ENCODE peak calls at places on chromosomes 2 and 18, in seven cellular contexts. B is AG08395; N is stimulated activated CD8-positive, alpha-beta memory T cell treated with anti-CD3 and anti-CD28 coated beads, Interleukin-4, amount 100 ng/mL, for 1 hour; L is posterior cingulate gyrus; H is ureter; K is BJ; I is HTR-8/SVneo. Y is an unnamed sample.

GRCh38 chr2:39525636-39526412 is 88.7 kb upstream of the MAP4K3 start:
- DNase-seq in K (no peak), N (no peak), H (no peak), L (no peak), I (no peak), B (no peak), Y (no peak)

GRCh38 chr2:196597531-196597930 is 42.0 kb upstream of the CCDC150 start:
- DNase-seq in B (no peak), L (no peak), I (no peak), N (no peak), H (no peak), K (no peak), Y (no peak)

GRCh38 chr2:5539281-5540211 is 152.6 kb upstream of the SOX11 start:
- DNase-seq in N (no peak), K (no peak), L (no peak), I (no peak), H (no peak), B (no peak), Y (no peak)

GRCh38 chr2:222572761-222573174 is 83.1 kb downstream of the FARSB start:
- DNase-seq in N (no peak), I (no peak), B (peak), H (no peak), K (no peak), L (no peak), Y (no peak)

GRCh38 chr18:10439898-10440297 is 14.5 kb upstream of the APCDD1 start:
- DNase-seq in K (no peak), N (no peak), H (no peak), L (no peak), B (no peak), I (no peak), Y (no peak)

GRCh38 chr2:33034784-33035183 is 88.0 kb downstream of the LTBP1 start:
- DNase-seq in I (no peak), K (no peak), L (no peak), N (no peak), B (peak), H (no peak), Y (no peak)

GRCh38 chr18:34718610-34719009 is 8.5 kb downstream of the DTNA start:
- DNase-seq in K (no peak), H (no peak), I (no peak), B (no peak), L (no peak), N (no peak), Y (no peak)

GRCh38 chr2:54619660-54620231 is 103.7 kb upstream of the EML6 start:
- DNase-seq in L (no peak), H (no peak), I (no peak), K (no peak), B (no peak), N (no peak), Y (no peak)

GRCh38 chr2:238379096-238379810 is 47.5 kb upstream of the ASB1 start:
- DNase-seq in L (no peak), H (no peak), N (no peak), B (no peak), I (peak), K (no peak), Y (no peak)

GRCh38 chr2:239164281-239164871 is 236.4 kb downstream of the HDAC4 start:
- DNase-seq in B (no peak), N (no peak), L (peak), H (no peak), I (no peak), K (no peak), Y (no peak)

GRCh38 chr18:6056171-6056932 is 161.0 kb upstream of the TMEM200C start:
- DNase-seq in N (no peak), L (no peak), H (no peak), I (no peak), B (peak), K (no peak), Y (no peak)

GRCh38 chr2:218128781-218129478 is 3.1 kb downstream of the CXCR2 start:
- DNase-seq in B (no peak), H (no peak), L (no peak), K (no peak), N (no peak), I (no peak), Y (no peak)

GRCh38 chr2:145323512-145323911 is 803.6 kb upstream of the ZEB2 start:
- DNase-seq in L (no peak), N (no peak), I (no peak), K (peak), H (no peak), B (peak), Y (no peak)

GRCh38 chr2:189261431-189261841 is 81.9 kb upstream of the COL5A2 start:
- DNase-seq in I (no peak), B (peak), L (no peak), H (no peak), N (no peak), K (no peak), Y (no peak)

GRCh38 chr2:58044145-58044544 is 2.5 kb upstream of the VRK2 start:
- DNase-seq in H (no peak), K (no peak), B (no peak), I (no peak), L (no peak), N (no peak), Y (no peak)

GRCh38 chr2:55051026-55051866 is 995 bp upstream of the RTN4 start:
- DNase-seq in I (peak), N (peak), L (no peak), H (peak), B (peak), K (peak), Y (peak)

GRCh38 chr2:85503611-85504433 is 35.1 kb upstream of the MAT2A start:
- DNase-seq in L (no peak), K (peak), H (no peak), I (no peak), B (peak), N (no peak), Y (no peak)

GRCh38 chr2:221097949-221098348 is 474.2 kb downstream of the EPHA4 start:
- DNase-seq in B (no peak), N (no peak), L (no peak), K (no peak), H (no peak), I (no peak), Y (no peak)

GRCh38 chr2:28117104-28117596 is 226.6 kb downstream of the BABAM2 start:
- DNase-seq in I (no peak), L (no peak), H (no peak), K (no peak), B (no peak), N (no peak), Y (no peak)

GRCh38 chr2:46315103-46315890 is 18.1 kb downstream of the EPAS1 start:
- DNase-seq in N (no peak), H (peak), I (peak), B (peak), L (peak), K (peak), Y (no peak)

GRCh38 chr2:139550341-139550740 is 770.2 kb upstream of the NXPH2 start:
- DNase-seq in I (no peak), B (no peak), K (no peak), H (no peak), L (no peak), N (no peak), Y (no peak)

GRCh38 chr2:18117592-18117991 is 239.1 kb downstream of the KCNS3 start:
- DNase-seq in B (peak), N (no peak), K (no peak), H (no peak), I (no peak), L (no peak), Y (no peak)

GRCh38 chr2:39499336-39499735 is 62.3 kb upstream of the MAP4K3 start:
- DNase-seq in L (no peak), N (no peak), H (no peak), I (no peak), K (no peak), B (no peak), Y (no peak)

GRCh38 chr2:67880291-67880761 is 182.5 kb downstream of the C1D start:
- DNase-seq in I (no peak), K (no peak), L (no peak), H (no peak), N (no peak), B (no peak), Y (no peak)

GRCh38 chr18:54357660-54358494 is at the start of the genes C18orf54 and STARD6:
- DNase-seq in I (peak), L (peak), B (peak), N (peak), H (peak), K (peak), Y (peak)

GRCh38 chr18:28767201-28767600 is 590.3 kb upstream of the CDH2 start:
- DNase-seq in H (no peak), I (no peak), B (peak), K (no peak), N (no peak), L (no peak), Y (no peak)

GRCh38 chr2:8676191-8676914 is 5.5 kb upstream of the ID2 start:
- DNase-seq in L (peak), K (peak), H (peak), I (no peak), B (peak), N (no peak), Y (peak)

GRCh38 chr18:35087726-35088125 is 46.5 kb downstream of the MAPRE2 start:
- DNase-seq in I (no peak), K (no peak), N (no peak), L (no peak), H (no peak), B (no peak), Y (no peak)

GRCh38 chr2:158556124-158556523 is 99.4 kb downstream of the PKP4 start:
- DNase-seq in B (no peak), H (no peak), I (no peak), L (no peak), K (no peak), N (no peak), Y (no peak)

GRCh38 chr2:1790996-1791395 is 46.7 kb upstream of the PXDN start:
- DNase-seq in K (no peak), H (no peak), B (no peak), N (no peak), L (no peak), I (no peak), Y (no peak)

GRCh38 chr2:237588044-237588696 is 2.4 kb downstream of the RAB17 start:
- DNase-seq in H (no peak), K (no peak), I (no peak), B (no peak), N (no peak), L (no peak), Y (no peak)

GRCh38 chr18:10526211-10526949 is 553 bp downstream of the NAPG start:
- DNase-seq in L (peak), B (peak), I (peak), H (peak), N (peak), K (no peak), Y (no peak)

GRCh38 chr2:43879261-43879660 is 40.5 kb downstream of the ABCG8 start:
- DNase-seq in I (no peak), L (peak), B (no peak), H (no peak), K (no peak), N (no peak), Y (no peak)

GRCh38 chr2:2827237-2827636 is 496.2 kb upstream of the MYT1L start:
- DNase-seq in K (no peak), I (no peak), N (no peak), B (no peak), H (peak), L (no peak), Y (no peak)

GRCh38 chr2:174593574-174594203 is 3.9 kb downstream of the WIPF1 start:
- DNase-seq in I (peak), K (no peak), B (peak), L (no peak), N (peak), H (no peak), Y (no peak)

GRCh38 chr2:164542584-164543021 is 78.7 kb downstream of the GRB14 start:
- DNase-seq in K (peak), I (no peak), H (no peak), B (no peak), N (no peak), L (no peak), Y (no peak)

GRCh38 chr18:13612111-13612997 is 114.0 kb downstream of the FAM210A start:
- DNase-seq in L (peak), N (peak), H (peak), B (no peak), K (no peak), I (no peak), Y (no peak)

GRCh38 chr2:200483729-200484198 is 26.1 kb downstream of the KCTD18 start:
- DNase-seq in L (no peak), K (no peak), B (no peak), N (no peak), I (peak), H (no peak), Y (no peak)